ENCODE peak calls at places on chromosomes 13 and 19, in seven cellular contexts. M is lung, P is DND-41, F is testis, G is neuronal stem cell, A is A549, H is aorta. E is an unnamed sample. For H3K4me1, the result is how much of the 10 kb centered on the place peaks cover.

GRCh38 chr13:40568246-40568645 is 98.2 kb downstream of the FOXO1 start:
- DNase-seq in M (no peak), P (no peak), F (no peak), G (no peak), A (no peak), H (no peak), E (no peak)

GRCh38 chr19:3369337-3370213 is 3.2 kb downstream of the NFIC start:
- DNase-seq in M (no peak), P (no peak), F (peak), G (no peak), A (no peak), H (peak), E (no peak)

GRCh38 chr13:108981407-108981806 is 352.0 kb downstream of the MYO16 start:
- DNase-seq in M (no peak), P (no peak), F (no peak), G (no peak), A (no peak), H (no peak), E (no peak)

GRCh38 chr19:17757125-17757524 is 5.8 kb downstream of the FCHO1 start:
- DNase-seq in M (no peak), P (no peak), F (peak), G (no peak), A (peak), H (peak), E (no peak)

GRCh38 chr13:113990321-113990837 is 16.5 kb upstream of the C13orf46 start:
- DNase-seq in M (no peak), P (no peak), F (peak), G (no peak), A (no peak), H (no peak), E (no peak)

GRCh38 chr13:77896536-77896935 is 22.1 kb downstream of the EDNRB start:
- DNase-seq in M (no peak), P (no peak), F (peak), G (no peak), A (no peak), H (no peak), E (no peak)

GRCh38 chr19:4534836-4535658 is at the start of gene PLIN5:
- DNase-seq in M (peak), P (peak), F (peak), G (peak), A (peak), H (no peak), E (peak)

GRCh38 chr19:5692785-5693194 is 2.7 kb downstream of the RPL36 start:
- DNase-seq in M (no peak), P (no peak), F (no peak), G (no peak), A (peak), H (no peak), E (no peak)

GRCh38 chr19:14632286-14632685 is 42.4 kb downstream of the ADGRE3 start:
- DNase-seq in M (no peak), P (peak), F (peak), G (no peak), A (peak), H (no peak), E (no peak)

GRCh38 chr13:110538632-110539031 is 22.9 kb downstream of the RAB20 start:
- DNase-seq in M (no peak), P (no peak), F (peak), G (no peak), A (no peak), H (peak), E (no peak)

GRCh38 chr13:69108486-69108885 is 999.1 kb upstream of the ATXN8OS start:
- DNase-seq in M (no peak), P (no peak), F (no peak), G (no peak), A (peak), H (no peak), E (no peak)

GRCh38 chr13:106619688-106620555 is 52.0 kb upstream of the ARGLU1 start:
- DNase-seq in M (no peak), P (peak), F (peak), G (peak), A (peak), H (no peak), E (no peak)

GRCh38 chr13:83352391-83352790 is 529.9 kb downstream of the SLITRK1 start:
- DNase-seq in M (no peak), P (no peak), F (no peak), G (no peak), A (no peak), H (no peak), E (no peak)

GRCh38 chr13:45206340-45206739 is 5.5 kb upstream of the KCTD4 start:
- DNase-seq in M (no peak), P (no peak), F (no peak), G (no peak), A (peak), H (no peak), E (no peak)

GRCh38 chr13:109568273-109568900 is 218.0 kb downstream of the IRS2 start:
- DNase-seq in M (no peak), P (no peak), F (no peak), G (no peak), A (no peak), H (no peak), E (no peak)

GRCh38 chr19:55596304-55596703 is 3.0 kb downstream of the FIZ1 start:
- DNase-seq in M (no peak), P (no peak), F (no peak), G (no peak), A (no peak), H (no peak), E (no peak)

GRCh38 chr13:111474136-111475002 is 153.9 kb downstream of the TEX29 start:
- DNase-seq in M (no peak), P (no peak), F (peak), G (peak), A (peak), H (no peak), E (no peak)

GRCh38 chr19:41537789-41538188 is 38.2 kb upstream of the CEACAM21 start:
- DNase-seq in M (no peak), P (peak), F (no peak), G (no peak), A (peak), H (no peak), E (no peak)

GRCh38 chr13:46146898-46147297 is 35.1 kb downstream of the LCP1 start:
- DNase-seq in M (no peak), P (no peak), F (peak), G (no peak), A (peak), H (no peak), E (no peak)

GRCh38 chr13:72180253-72180952 is 313.4 kb upstream of the DACH1 start:
- DNase-seq in M (no peak), P (no peak), F (no peak), G (no peak), A (no peak), H (no peak), E (no peak)

GRCh38 chr19:3338541-3339181 is 27.7 kb upstream of the NFIC start:
- DNase-seq in M (peak), P (peak), F (no peak), G (no peak), A (no peak), H (peak), E (peak)

GRCh38 chr13:86591862-86592261 is 792.6 kb upstream of the SLITRK6 start:
- DNase-seq in M (no peak), P (no peak), F (no peak), G (no peak), A (no peak), H (no peak), E (no peak)

GRCh38 chr13:43191561-43191960 is 168.2 kb downstream of the DNAJC15 start:
- DNase-seq in M (no peak), P (no peak), F (no peak), G (no peak), A (no peak), H (no peak), E (no peak)

GRCh38 chr19:49165865-49166301 is 8.3 kb downstream of the TRPM4 start:
- DNase-seq in M (no peak), P (no peak), F (no peak), G (no peak), A (no peak), H (peak), E (no peak)

GRCh38 chr19:34806976-34807860 is 34.2 kb upstream of the ZNF599 start:
- DNase-seq in M (no peak), P (no peak), F (no peak), G (no peak), A (no peak), H (no peak), E (no peak)

GRCh38 chr13:66803759-66804456 is 426.2 kb downstream of the PCDH9 start:
- DNase-seq in M (no peak), P (no peak), F (no peak), G (no peak), A (no peak), H (no peak), E (no peak)
- H3K4me3 ChIP-seq in M (no peak), P (no peak), F (no peak), G (no peak), A (no peak), H (no peak), E (no peak)

GRCh38 chr19:46728208-46728607 is 11.3 kb upstream of the PRKD2 start:
- DNase-seq in M (no peak), P (no peak), F (no peak), G (no peak), A (no peak), H (no peak), E (no peak)

GRCh38 chr19:46727757-46728156 is 10.8 kb upstream of the PRKD2 start:
- DNase-seq in M (no peak), P (no peak), F (no peak), G (no peak), A (no peak), H (no peak), E (no peak)

GRCh38 chr19:46730187-46730586 is 13.3 kb upstream of the PRKD2 start:
- DNase-seq in M (no peak), P (no peak), F (no peak), G (no peak), A (no peak), H (no peak), E (no peak)

GRCh38 chr19:46729696-46730095 is 12.8 kb upstream of the PRKD2 start:
- DNase-seq in M (no peak), P (no peak), F (no peak), G (no peak), A (no peak), H (no peak), E (no peak)

GRCh38 chr19:46728693-46729339 is 11.9 kb upstream of the PRKD2 start:
- DNase-seq in M (peak), P (peak), F (peak), G (peak), A (peak), H (peak), E (peak)
- H3K4me1 ChIP-seq in M (under half), P (under half), F (under half), G (under half), A (under half), H (under half), E (under half)

DNA sequence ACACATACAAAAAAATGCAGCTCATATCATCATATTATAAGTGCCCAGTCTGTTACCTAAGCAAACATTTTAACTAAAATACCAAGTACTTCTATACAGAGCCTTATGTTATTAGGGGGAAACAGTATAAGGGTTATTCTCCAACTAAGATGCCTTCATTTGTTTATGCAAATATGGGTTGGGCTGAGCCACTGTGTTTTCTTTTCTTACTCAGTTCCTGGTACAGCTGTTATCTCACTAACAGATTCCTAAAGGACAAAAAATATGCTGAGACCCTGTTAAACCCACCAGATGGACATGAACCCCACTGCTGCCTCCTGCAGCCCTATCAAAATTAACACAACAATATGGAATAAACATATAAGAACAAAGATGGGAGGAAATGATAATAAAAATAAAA is 34.5 kb upstream of the SMAD9 start:
- DNase-seq in M (no peak), P (no peak), F (no peak), G (no peak), A (no peak), H (no peak), E (no peak)
- H3K27ac ChIP-seq in M (no peak), P (no peak), F (no peak), G (no peak), A (no peak), H (no peak), E (no peak)

GRCh38 chr13:50914301-50914700 is 4.7 kb downstream of the RNASEH2B start:
- DNase-seq in M (no peak), P (no peak), F (no peak), G (no peak), A (no peak), H (no peak), E (no peak)
- H3K4me3 ChIP-seq in M (no peak), P (peak), F (no peak), G (no peak), A (no peak), H (no peak), E (no peak)

DNA sequence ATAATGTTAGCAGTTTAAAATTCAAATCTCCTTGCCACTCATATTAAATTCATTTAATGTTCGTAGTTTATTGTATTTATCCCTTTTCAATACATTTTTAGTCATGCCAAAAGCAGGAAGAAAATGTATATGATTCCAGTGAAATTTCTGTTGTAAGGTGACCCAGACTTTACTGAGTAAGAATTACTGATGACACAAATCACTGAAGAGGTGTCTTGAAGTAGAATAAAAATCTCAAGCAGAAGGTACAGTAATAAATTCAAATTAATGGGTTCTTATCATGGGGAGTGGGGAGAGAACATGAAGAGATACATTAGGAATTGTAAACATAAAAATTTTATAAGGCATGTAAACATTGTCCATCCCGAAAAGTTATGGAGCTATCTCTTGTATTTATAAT is 19.9 kb downstream of the STARD13 start:
- DNase-seq in M (no peak), P (no peak), F (no peak), G (no peak), A (no peak), H (no peak), E (no peak)
- H3K4me1 ChIP-seq in M (half or more), P (under half), F (under half), G (under half), A (under half), H (under half), E (under half)

DNA sequence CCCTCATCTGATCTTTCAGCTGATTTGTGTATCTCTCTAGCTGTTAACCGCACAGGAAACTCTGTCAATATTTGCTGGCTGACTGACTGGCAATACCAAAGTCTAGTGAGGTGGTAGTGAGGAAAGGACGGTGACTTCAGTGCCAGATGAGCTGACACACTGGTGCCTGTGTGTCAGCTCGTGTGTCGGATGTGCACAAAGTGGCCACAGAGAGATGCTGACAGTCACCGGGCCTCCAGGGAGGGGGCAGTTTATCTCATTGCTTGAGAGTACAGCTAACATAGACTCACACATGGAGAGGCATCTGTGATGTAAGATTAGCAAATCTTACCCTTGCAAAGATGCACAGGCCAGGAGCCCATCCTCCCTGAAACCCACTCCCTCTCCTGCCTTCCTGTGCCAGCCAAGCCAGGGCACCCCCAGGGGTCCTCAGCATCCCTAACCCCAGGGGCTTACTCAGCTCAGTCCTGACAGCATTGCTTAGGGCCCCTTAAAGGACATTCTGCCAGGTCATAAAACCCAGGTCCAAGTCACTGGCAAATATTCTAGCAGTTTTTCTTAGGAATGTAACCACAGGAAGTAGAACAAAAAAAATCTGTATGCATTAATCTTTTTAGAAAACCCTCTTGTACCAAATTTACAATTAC is 80.2 kb downstream of the SHISA2 start:
- DNase-seq in M (no peak), P (peak), F (no peak), G (no peak), A (no peak), H (no peak), E (peak)
- H3K27ac ChIP-seq in M (no peak), P (peak), F (no peak), G (peak), A (no peak), H (no peak), E (no peak)

DNA sequence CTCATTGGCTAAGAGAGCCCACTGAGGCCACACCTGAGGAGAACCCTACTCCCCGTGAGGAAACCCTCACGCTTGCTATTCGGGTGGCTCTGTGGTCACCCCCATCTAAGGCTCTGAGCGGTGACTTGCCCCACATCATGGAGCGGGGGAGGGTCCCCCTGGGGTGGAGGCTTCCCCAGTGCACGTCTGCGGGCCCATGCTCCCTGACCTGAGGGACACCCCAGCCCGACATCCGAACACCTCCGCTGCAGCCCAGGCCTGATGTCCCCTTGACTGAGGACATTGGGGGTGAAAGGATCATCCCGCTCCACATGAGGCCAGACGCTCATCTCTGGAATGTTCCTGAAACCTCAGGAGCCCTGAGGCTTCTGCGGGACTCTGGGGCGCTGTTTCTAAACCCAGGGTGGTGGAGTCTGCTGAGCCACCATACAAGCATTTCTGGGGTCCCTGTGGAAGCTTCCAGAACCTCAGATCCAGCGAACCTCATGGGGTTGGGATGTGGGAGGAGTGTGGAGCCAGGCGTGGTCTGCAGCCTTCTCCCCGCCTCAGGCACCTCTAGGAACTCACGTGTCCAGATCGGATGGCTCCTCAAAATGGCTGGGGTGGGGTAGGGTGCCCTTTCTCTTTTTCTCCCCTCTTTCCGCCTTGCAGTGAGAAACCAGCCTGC is 19.9 kb downstream of the TMED1 start:
- DNase-seq in M (no peak), P (no peak), F (peak), G (no peak), A (no peak), H (no peak), E (no peak)
- H3K4me3 ChIP-seq in M (no peak), P (no peak), F (no peak), G (no peak), A (no peak), H (no peak), E (no peak)

DNA sequence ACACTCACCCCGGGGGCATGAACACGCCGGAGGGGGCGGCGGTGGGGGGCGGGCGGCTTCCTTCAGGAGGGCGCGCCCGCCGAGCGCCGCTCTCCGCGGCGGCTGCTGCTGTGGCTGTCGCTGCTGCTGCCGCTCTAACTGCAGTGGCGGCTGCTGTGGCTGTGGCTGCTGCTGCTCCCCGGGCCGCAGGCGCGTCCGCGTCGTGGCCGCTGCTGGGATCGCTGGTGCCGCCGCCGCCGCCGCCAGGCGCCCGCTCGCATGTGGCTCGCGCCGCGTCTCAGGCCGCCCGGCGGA is at the start of gene BBC3:
- DNase-seq in M (no peak), P (no peak), F (no peak), G (no peak), A (no peak), H (no peak), E (no peak)
- H3K4me1 ChIP-seq in M (under half), P (half or more), F (under half), G (under half), A (under half), H (under half), E (under half)

GRCh38 chr13:97369269-97369893 is 64.6 kb upstream of the RAP2A start:
- DNase-seq in M (no peak), P (peak), F (no peak), G (no peak), A (no peak), H (no peak), E (no peak)
- H3K27ac ChIP-seq in M (no peak), P (peak), F (no peak), G (no peak), A (peak), H (no peak), E (peak)

E was measured in CD8-positive, alpha-beta memory T cell.